ENCODE peak calls at places on chromosomes 7 and 10, in nine cellular contexts. I is neuronal stem cell, A is OCI-LY7, P is IMR-90, H is MM.1S, Z is mammary epithelial cell, G is A549, C is endothelial cell of umbilical vein, B is GM23338. J is an unnamed sample.

GRCh38 chr10:76558996-76559888 is 1078.4 kb downstream of the KCNMA1 start:
- DNase-seq in I (no peak), A (no peak), P (peak), H (no peak), Z (no peak), G (no peak), C (no peak), B (no peak), J (no peak)

GRCh38 chr10:132477398-132478340 is 59.9 kb upstream of the INPP5A start:
- DNase-seq in I (no peak), A (no peak), P (no peak), H (no peak), Z (no peak), G (no peak), C (no peak), B (peak), J (no peak)

GRCh38 chr10:131244836-131245235 is 66.7 kb downstream of the TCERG1L start:
- DNase-seq in I (no peak), A (no peak), P (no peak), H (no peak), Z (no peak), G (no peak), C (no peak), B (no peak), J (no peak)

GRCh38 chr7:81159402-81159801 is 240.6 kb upstream of the SEMA3C start:
- DNase-seq in I (no peak), A (no peak), P (peak), H (no peak), Z (peak), G (peak), C (no peak), B (no peak), J (peak)

GRCh38 chr10:62818426-62819011 is 2.4 kb upstream of the EGR2 start:
- DNase-seq in I (peak), A (no peak), P (no peak), H (no peak), Z (peak), G (peak), C (peak), B (peak), J (no peak)

GRCh38 chr7:78090616-78091015 is 292.0 kb downstream of the PHTF2 start:
- DNase-seq in I (no peak), A (peak), P (peak), H (no peak), Z (no peak), G (peak), C (no peak), B (no peak), J (no peak)

GRCh38 chr7:84251183-84251845 is 56.7 kb upstream of the SEMA3A start:
- DNase-seq in I (no peak), A (no peak), P (peak), H (no peak), Z (peak), G (no peak), C (no peak), B (peak), J (peak)

GRCh38 chr7:45646996-45647411 is 72.8 kb downstream of the ADCY1 start:
- DNase-seq in I (no peak), A (no peak), P (peak), H (no peak), Z (no peak), G (no peak), C (no peak), B (peak), J (no peak)

GRCh38 chr7:143967398-143967797 is 12.8 kb downstream of the OR2F1 start:
- DNase-seq in I (no peak), A (no peak), P (no peak), H (no peak), Z (no peak), G (no peak), C (no peak), B (no peak), J (no peak)

GRCh38 chr10:47260505-47261111 is 39.4 kb upstream of the GDF10 start:
- DNase-seq in I (no peak), A (no peak), P (no peak), H (no peak), Z (no peak), G (no peak), C (no peak), B (no peak), J (no peak)

GRCh38 chr10:47262606-47263295 is 37.2 kb upstream of the GDF10 start:
- DNase-seq in I (no peak), A (no peak), P (peak), H (no peak), Z (no peak), G (no peak), C (no peak), B (no peak), J (no peak)

GRCh38 chr10:47259521-47259920 is 40.5 kb upstream of the GDF10 start:
- DNase-seq in I (no peak), A (no peak), P (no peak), H (no peak), Z (no peak), G (no peak), C (no peak), B (no peak), J (no peak)

GRCh38 chr10:47261556-47261955 is 38.4 kb upstream of the GDF10 start:
- DNase-seq in I (no peak), A (no peak), P (no peak), H (no peak), Z (no peak), G (no peak), C (no peak), B (no peak), J (no peak)

GRCh38 chr10:47261121-47261520 is 38.9 kb upstream of the GDF10 start:
- DNase-seq in I (no peak), A (peak), P (no peak), H (peak), Z (no peak), G (no peak), C (no peak), B (no peak), J (no peak)
- H3K4me2 ChIP-seq in I (no peak), A (peak), P (no peak), H (peak), Z (no peak), G (no peak), C (no peak), B (no peak), J (no peak)

GRCh38 chr10:74770400-74770799 is 56.0 kb upstream of the KAT6B start:
- DNase-seq in I (no peak), A (peak), P (no peak), H (no peak), Z (no peak), G (no peak), C (no peak), B (no peak), J (no peak)
- H3K4me2 ChIP-seq in I (no peak), A (no peak), P (no peak), H (no peak), Z (no peak), G (no peak), C (no peak), B (no peak), J (no peak)

GRCh38 chr10:93071674-93072224 is 1.9 kb upstream of the CYP26A1 start:
- DNase-seq in I (no peak), A (no peak), P (no peak), H (peak), Z (no peak), G (peak), C (no peak), B (peak), J (peak)

GRCh38 chr10:93073539-93074136 is at the start of gene CYP26A1:
- DNase-seq in I (no peak), A (no peak), P (no peak), H (peak), Z (peak), G (peak), C (no peak), B (peak), J (no peak)

GRCh38 chr10:93072225-93072712 is 1.4 kb upstream of the CYP26A1 start:
- DNase-seq in I (no peak), A (no peak), P (no peak), H (peak), Z (no peak), G (no peak), C (no peak), B (peak), J (no peak)

GRCh38 chr10:93074137-93074596 is 474 bp downstream of the CYP26A1 start:
- DNase-seq in I (no peak), A (no peak), P (no peak), H (no peak), Z (no peak), G (peak), C (no peak), B (peak), J (no peak)

GRCh38 chr10:93072713-93073538 is 767 bp upstream of the CYP26A1 start:
- DNase-seq in I (no peak), A (no peak), P (no peak), H (peak), Z (no peak), G (no peak), C (no peak), B (peak), J (no peak)
- H3K4me2 ChIP-seq in I (peak), A (no peak), P (no peak), H (peak), Z (peak), G (peak), C (peak), B (peak), J (peak)

DNA sequence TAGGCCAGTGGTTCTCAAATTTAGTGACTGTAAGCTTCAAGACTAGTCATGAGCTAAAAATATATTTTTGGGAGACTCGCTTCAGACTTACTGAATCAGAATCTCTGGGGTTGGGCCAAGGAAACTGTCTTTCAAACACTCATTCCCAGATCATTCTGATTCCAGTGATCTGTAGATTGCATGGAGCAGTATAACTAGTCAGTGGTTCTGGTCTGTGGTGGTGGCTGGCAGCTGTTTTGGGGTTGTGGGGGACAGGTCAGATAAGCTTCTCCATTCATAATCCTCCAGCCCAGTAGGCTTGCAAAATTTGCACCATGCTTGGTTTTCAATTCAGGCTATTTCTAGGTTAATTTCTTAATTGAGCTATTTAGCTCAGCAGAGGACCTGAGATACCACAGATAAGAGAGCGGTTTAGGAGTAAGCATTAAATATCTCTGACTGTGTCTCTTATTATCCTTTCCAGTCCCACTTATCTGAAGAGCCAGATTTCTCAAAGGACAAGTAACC is 3.8 kb upstream of the KAT6B start:
- DNase-seq in I (no peak), A (no peak), P (peak), H (no peak), Z (no peak), G (no peak), C (no peak), B (no peak), J (no peak)
- H3K4me2 ChIP-seq in I (no peak), A (no peak), P (no peak), H (no peak), Z (no peak), G (peak), C (no peak), B (no peak), J (peak)

GRCh38 chr7:20409961-20410360 is 79.3 kb downstream of the ITGB8 start:
- DNase-seq in I (no peak), A (no peak), P (no peak), H (no peak), Z (no peak), G (no peak), C (no peak), B (no peak), J (no peak)

GRCh38 chr7:20408467-20408826 is 77.7 kb downstream of the ITGB8 start:
- DNase-seq in I (no peak), A (no peak), P (peak), H (no peak), Z (peak), G (no peak), C (no peak), B (no peak), J (peak)

GRCh38 chr7:20407585-20408466 is 77.1 kb downstream of the ITGB8 start:
- DNase-seq in I (no peak), A (no peak), P (peak), H (no peak), Z (peak), G (peak), C (peak), B (no peak), J (peak)

GRCh38 chr7:20417260-20417659 is 86.6 kb downstream of the ITGB8 start:
- DNase-seq in I (no peak), A (no peak), P (no peak), H (no peak), Z (no peak), G (no peak), C (no peak), B (no peak), J (no peak)

DNA sequence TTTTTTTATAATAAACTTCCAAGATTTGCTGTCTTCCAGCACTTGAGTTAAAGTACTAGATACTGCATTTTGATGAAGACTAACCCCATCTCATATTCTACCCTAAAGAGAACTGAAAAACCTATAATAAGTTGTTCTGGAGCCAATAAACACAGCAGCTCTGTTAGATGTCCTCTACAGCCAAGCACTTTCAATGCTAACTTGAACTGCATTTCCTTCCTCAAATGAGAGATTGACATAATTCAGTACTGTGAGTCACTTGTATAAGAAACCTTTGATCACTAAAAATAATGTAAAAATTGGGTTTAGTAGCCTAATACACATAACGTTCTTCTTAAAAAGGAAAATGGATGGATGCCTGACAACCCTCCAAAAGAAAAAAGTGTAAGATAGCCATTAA is 81.3 kb downstream of the ITGB8 start:
- DNase-seq in I (no peak), A (no peak), P (no peak), H (no peak), Z (no peak), G (no peak), C (peak), B (no peak), J (no peak)
- H3K4me2 ChIP-seq in I (no peak), A (no peak), P (no peak), H (no peak), Z (no peak), G (no peak), C (no peak), B (no peak), J (no peak)

GRCh38 chr10:122085423-122085911 is 96.5 kb downstream of the TACC2 start:
- DNase-seq in I (no peak), A (no peak), P (no peak), H (no peak), Z (peak), G (no peak), C (no peak), B (no peak), J (no peak)
- H3K4me2 ChIP-seq in I (no peak), A (no peak), P (no peak), H (no peak), Z (peak), G (no peak), C (no peak), B (no peak), J (no peak)

GRCh38 chr10:74238031-74238431 is 87.0 kb downstream of the ADK start:
- DNase-seq in I (no peak), A (no peak), P (peak), H (no peak), Z (no peak), G (no peak), C (peak), B (no peak), J (peak)
- H3K4me2 ChIP-seq in I (no peak), A (no peak), P (no peak), H (no peak), Z (no peak), G (no peak), C (peak), B (no peak), J (no peak)

GRCh38 chr7:123143206-123143605 is 56.6 kb downstream of the SLC13A1 start:
- DNase-seq in I (no peak), A (no peak), P (no peak), H (no peak), Z (no peak), G (no peak), C (no peak), B (no peak), J (no peak)
- H3K4me2 ChIP-seq in I (no peak), A (no peak), P (no peak), H (no peak), Z (no peak), G (no peak), C (no peak), B (no peak), J (no peak)

DNA sequence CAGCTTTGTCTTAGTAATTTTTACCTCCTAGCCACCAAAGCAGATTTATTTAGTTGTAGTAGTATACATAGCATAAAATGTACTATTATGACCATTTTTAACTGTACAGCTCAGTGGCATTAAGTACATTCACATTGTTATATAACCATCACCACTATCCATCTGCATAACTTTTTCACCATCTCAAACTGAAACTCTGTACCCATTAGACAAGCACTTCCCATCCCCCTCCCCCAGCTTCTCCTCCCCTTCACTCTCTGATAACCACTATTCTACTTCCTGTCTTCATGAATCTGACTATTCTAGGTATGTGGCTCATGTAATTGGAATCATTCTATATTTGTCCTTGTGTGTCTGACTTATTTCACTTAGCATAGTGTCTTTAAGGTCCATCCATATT is 71.9 kb downstream of the MRPL32 start:
- DNase-seq in I (no peak), A (peak), P (no peak), H (peak), Z (no peak), G (no peak), C (no peak), B (no peak), J (no peak)
- H3K4me2 ChIP-seq in I (no peak), A (peak), P (no peak), H (peak), Z (no peak), G (no peak), C (no peak), B (no peak), J (no peak)

DNA sequence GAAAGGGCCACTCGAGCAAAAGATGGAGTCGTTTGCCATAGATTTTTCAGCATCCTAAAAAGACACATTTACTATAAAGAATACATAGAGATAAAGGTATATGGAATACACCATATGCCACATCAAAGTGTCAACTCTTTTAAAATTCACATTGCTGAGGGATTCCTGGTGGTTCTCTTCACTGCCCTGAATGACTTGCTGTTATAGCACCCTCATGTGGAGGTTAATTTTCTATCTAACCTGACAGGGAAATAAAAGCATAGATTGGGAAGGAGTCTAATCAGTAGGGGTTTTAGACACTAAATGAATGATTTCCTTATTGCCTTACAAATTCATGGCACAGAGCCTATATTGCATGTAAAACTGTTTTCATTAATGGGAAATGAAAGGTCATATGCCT is 25.9 kb downstream of the DNAH11 start:
- DNase-seq in I (no peak), A (peak), P (no peak), H (no peak), Z (no peak), G (peak), C (peak), B (peak), J (no peak)
- H3K4me2 ChIP-seq in I (no peak), A (no peak), P (no peak), H (no peak), Z (no peak), G (no peak), C (no peak), B (no peak), J (no peak)